ENCODE peak calls at places on chromosome 18, in four cellular contexts. J is activated T-cell treated with anti-CD3 and anti-CD28 coated beads for 24 hours, V is NCI-H1694, P is T-helper 2 cell. F is an unnamed sample.

GRCh38 chr18:79394438-79395307 is 1.1 kb upstream of the NFATC1 start:
- DNase-seq in P (peak), J (peak), V (no peak), F (peak)

GRCh38 chr18:34834897-34835296 is 124.8 kb downstream of the DTNA start:
- DNase-seq in P (no peak), V (no peak), J (no peak), F (no peak)

GRCh38 chr18:45733535-45733934 is 9.6 kb downstream of the SLC14A1 start:
- DNase-seq in P (no peak), J (no peak), V (no peak), F (no peak)

GRCh38 chr18:70420151-70420898 is 131.5 kb downstream of the SOCS6 start:
- DNase-seq in J (no peak), V (no peak), P (no peak), F (no peak)

GRCh38 chr18:9068346-9068745 is 34.2 kb upstream of the NDUFV2 start:
- DNase-seq in J (no peak), P (no peak), V (no peak), F (no peak)

GRCh38 chr18:35818353-35818667 is 154.2 kb upstream of the RMP24 start:
- DNase-seq in J (no peak), P (no peak), V (no peak), F (no peak)

GRCh38 chr18:51751901-51752300 is 554.4 kb upstream of the MEX3C start:
- DNase-seq in V (no peak), P (peak), J (no peak), F (no peak)

GRCh38 chr18:79736230-79736629 is 56.6 kb downstream of the CTDP1 start:
- DNase-seq in P (no peak), V (no peak), J (no peak), F (no peak)

GRCh38 chr18:56660655-56661054 is 9.5 kb downstream of the WDR7 start:
- DNase-seq in J (no peak), V (no peak), P (no peak), F (no peak)

GRCh38 chr18:49212819-49213218 is 247.6 kb downstream of the DYM start:
- DNase-seq in J (no peak), V (no peak), P (no peak), F (no peak)

GRCh38 chr18:6199777-6200176 is 214.9 kb downstream of the L3MBTL4 start:
- DNase-seq in P (no peak), J (no peak), V (no peak), F (no peak)

GRCh38 chr18:62637807-62638687 is 77.3 kb upstream of the PHLPP1 start:
- DNase-seq in P (peak), V (no peak), J (peak), F (no peak)

GRCh38 chr18:56910237-56910636 is 236.7 kb upstream of the BOD1L2 start:
- DNase-seq in P (no peak), V (no peak), J (no peak), F (no peak)

GRCh38 chr18:48037481-48038271 is 107.2 kb upstream of the SMAD2 start:
- DNase-seq in V (peak), P (no peak), J (no peak), F (peak)

GRCh38 chr18:75638223-75638596 is 210.7 kb upstream of the SMIM21 start:
- DNase-seq in J (no peak), P (no peak), V (no peak), F (no peak)

GRCh38 chr18:33710269-33710668 is 132.2 kb downstream of the ASXL3 start:
- DNase-seq in J (no peak), V (no peak), P (no peak), F (no peak)

F was measured in NCI-H2171 treated with DMSO at 0.1 percent for 48 hours.